ENCODE peak calls at places on chromosome 19, in five cellular contexts. G is HepG2, M is GM12878, B is H1, T is K562. R is an unnamed sample.

GRCh38 chr19:9848761-9849160 is 13.6 kb downstream of the PIN1 start:
- DNase-seq in M (no peak), T (no peak), B (no peak), G (no peak), R (no peak)

GRCh38 chr19:43872547-43873336 is 45.6 kb downstream of the ZNF283 start:
- DNase-seq in M (no peak), B (no peak), T (no peak), G (no peak), R (no peak)

GRCh38 chr19:23392706-23393105 is 2.6 kb downstream of the ZNF91 start:
- DNase-seq in G (no peak), T (no peak), B (no peak), M (no peak), R (no peak)

GRCh38 chr19:17576758-17577532 is 21.5 kb downstream of the COLGALT1 start:
- DNase-seq in M (no peak), T (peak), B (peak), G (no peak), R (peak)

GRCh38 chr19:16041571-16042386 is 34.5 kb upstream of the TPM4 start:
- DNase-seq in G (peak), M (no peak), B (peak), T (peak), R (peak)

GRCh38 chr19:58196911-58197616 is 14.2 kb downstream of the ZNF274 start:
- DNase-seq in M (no peak), B (no peak), G (peak), T (no peak), R (no peak)

GRCh38 chr19:16327501-16327900 is 2.9 kb downstream of the KLF2 start:
- DNase-seq in G (no peak), M (no peak), T (no peak), B (no peak), R (no peak)

GRCh38 chr19:756232-756631 is 5.3 kb downstream of the MISP start:
- DNase-seq in M (no peak), B (no peak), T (peak), G (peak), R (peak)

GRCh38 chr19:50203281-50204080 is at the start of gene MYH14:
- DNase-seq in T (peak), B (peak), M (no peak), G (peak), R (peak)

GRCh38 chr19:28744943-28745342 is 468.0 kb downstream of the UQCRFS1 start:
- DNase-seq in T (no peak), B (no peak), M (no peak), G (no peak), R (no peak)

GRCh38 chr19:718251-719024 is 9.7 kb downstream of the PALM start:
- DNase-seq in M (no peak), T (no peak), B (no peak), G (no peak), R (peak)

GRCh38 chr19:48506138-48506733 is 5.4 kb downstream of the LMTK3 start:
- DNase-seq in B (no peak), G (peak), M (no peak), T (peak), R (peak)

DNA sequence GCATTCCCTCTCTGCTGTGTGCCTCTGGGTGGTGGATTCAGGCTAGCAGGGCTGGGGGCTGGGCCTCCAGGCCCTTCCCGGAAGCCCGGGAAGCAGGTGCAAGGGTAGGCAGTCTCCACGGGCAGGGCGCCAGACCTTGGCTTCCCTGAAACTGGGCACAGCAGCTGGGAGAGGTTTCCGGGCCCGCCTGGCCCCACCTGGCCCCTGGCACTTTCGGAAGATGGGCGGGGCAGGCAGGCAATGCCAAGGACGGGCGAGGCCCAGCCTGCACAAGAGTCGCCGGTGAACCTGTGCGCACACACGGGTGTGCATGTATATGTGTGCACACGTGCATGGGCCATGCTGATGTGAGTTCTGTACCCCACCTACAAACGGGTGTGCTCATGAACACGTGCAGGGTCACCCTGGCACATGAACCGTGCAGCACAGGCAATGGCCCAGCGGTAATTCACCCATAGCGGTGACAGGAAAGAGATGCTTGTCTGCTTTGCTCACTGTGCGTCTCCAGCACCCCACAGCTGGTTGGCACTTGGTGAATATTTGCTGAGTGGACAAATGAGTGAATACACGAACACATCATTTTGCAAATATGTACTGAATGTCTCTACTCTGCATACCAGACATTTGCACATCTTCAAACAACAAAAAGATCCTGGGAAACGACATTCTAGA is 15.3 kb downstream of the GADD45B start:
- DNase-seq in M (no peak), G (no peak), T (no peak), B (no peak), R (no peak)
- TF ChIP-seq TAF1 in M (no peak), G (no peak), T (no peak), B (no peak), R (no peak)

GRCh38 chr19:1853295-1854031 is 5.2 kb upstream of the REXO1 start:
- DNase-seq in B (no peak), T (peak), M (peak), G (peak), R (peak)

GRCh38 chr19:1854032-1854541 is 5.8 kb upstream of the REXO1 start:
- DNase-seq in M (no peak), G (no peak), B (no peak), T (no peak), R (no peak)

GRCh38 chr19:1855828-1856255 is 7.5 kb downstream of the KLF16 start:
- DNase-seq in T (no peak), M (no peak), G (no peak), B (no peak), R (no peak)

GRCh38 chr19:1855040-1855827 is 7.0 kb upstream of the REXO1 start:
- DNase-seq in B (peak), M (peak), T (peak), G (no peak), R (peak)

GRCh38 chr19:1854542-1855039 is 6.3 kb upstream of the REXO1 start:
- DNase-seq in M (no peak), G (no peak), T (no peak), B (no peak), R (no peak)
- TF ChIP-seq USF2 in M (no peak), G (no peak), T (no peak), B (no peak), R (no peak)

DNA sequence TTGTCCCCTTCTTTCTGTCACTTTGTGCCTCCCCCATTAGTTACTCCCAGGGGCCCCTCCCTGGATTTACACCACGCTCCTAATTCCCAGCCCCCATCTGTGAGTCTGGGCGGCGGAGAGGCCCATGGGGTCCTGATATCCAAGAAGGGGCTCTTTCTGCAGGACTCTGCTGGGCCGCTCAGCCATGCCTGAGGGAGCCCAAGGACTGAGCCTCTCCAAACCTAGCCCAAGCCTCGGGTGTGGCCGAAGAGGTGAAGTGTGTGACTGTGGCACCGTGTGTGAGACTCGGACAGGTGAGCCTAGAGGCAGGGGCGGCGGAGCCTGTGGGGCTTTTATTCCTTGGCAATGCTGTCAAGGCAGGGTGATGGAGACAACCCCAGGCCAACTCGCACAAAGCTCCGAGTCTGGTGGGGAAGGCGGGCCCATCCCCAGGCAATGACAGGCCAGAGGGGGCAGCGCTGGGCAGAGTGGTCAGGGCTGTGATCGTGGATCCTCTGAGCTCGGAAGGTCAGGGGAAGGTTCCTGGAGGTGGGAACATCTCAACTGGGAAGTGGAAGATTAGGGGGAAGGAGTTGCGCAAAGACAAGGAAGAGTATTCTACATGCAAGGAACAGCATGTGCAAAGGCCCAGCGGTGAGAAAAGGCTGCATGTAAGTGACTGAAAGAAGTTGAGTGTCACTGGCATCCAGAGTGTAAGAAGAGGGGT is 1.6 kb downstream of the PLEKHG2 start:
- DNase-seq in M (no peak), T (peak), G (peak), B (no peak), R (peak)
- TF ChIP-seq TAF1 in M (no peak), T (no peak), G (no peak), B (no peak), R (no peak)

GRCh38 chr19:14198384-14199376 is 7.3 kb downstream of the ADGRL1 start:
- DNase-seq in B (no peak), M (no peak), G (peak), T (no peak), R (peak)
- TF ChIP-seq USF2 in B (no peak), M (no peak), G (no peak), T (no peak), R (no peak)

GRCh38 chr19:45305007-45305406 is 17.7 kb downstream of the CKM start:
- DNase-seq in B (no peak), M (no peak), T (no peak), G (no peak), R (no peak)

GRCh38 chr19:45307361-45307760 is 15.3 kb downstream of the CKM start:
- DNase-seq in B (no peak), G (no peak), M (no peak), T (no peak), R (no peak)

GRCh38 chr19:45306040-45306439 is 16.6 kb downstream of the CKM start:
- DNase-seq in G (no peak), T (no peak), B (no peak), M (no peak), R (no peak)

GRCh38 chr19:45305421-45305820 is 17.3 kb downstream of the CKM start:
- DNase-seq in B (no peak), M (no peak), T (no peak), G (peak), R (no peak)

GRCh38 chr19:45306522-45307027 is 16.1 kb downstream of the CKM start:
- DNase-seq in B (no peak), M (no peak), G (no peak), T (no peak), R (no peak)
- TF ChIP-seq TAF1 in B (no peak), M (no peak), G (no peak), T (no peak), R (no peak)

GRCh38 chr19:6056801-6057650 is 53.3 kb downstream of the RFX2 start:
- DNase-seq in T (no peak), G (peak), M (no peak), B (no peak), R (no peak)
- TF ChIP-seq USF2 in T (no peak), G (no peak), M (no peak), B (no peak), R (no peak)

DNA sequence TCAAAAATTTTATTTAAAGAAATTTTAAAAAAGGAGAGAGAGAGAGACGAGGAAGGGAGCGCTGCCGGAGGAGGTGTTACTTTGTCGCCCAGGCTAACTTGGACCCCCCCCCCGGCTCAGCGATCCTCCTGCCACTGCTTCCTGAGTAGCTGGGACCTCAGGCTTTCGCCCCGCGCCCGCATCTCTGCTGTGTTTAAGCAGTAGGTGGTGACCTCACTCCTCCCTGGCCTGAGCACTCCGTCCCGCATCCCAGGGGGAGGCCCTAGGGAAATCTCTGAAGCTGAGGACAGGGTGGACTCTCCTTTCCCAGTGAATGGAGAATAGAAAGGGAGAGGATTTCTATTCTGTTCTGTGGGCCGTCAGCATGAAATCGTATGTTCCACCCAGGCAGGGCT is 481 bp upstream of the ZNF845 start:
- DNase-seq in M (no peak), T (no peak), B (no peak), G (no peak), R (peak)
- TF ChIP-seq TAF1 in M (no peak), T (no peak), B (no peak), G (no peak), R (no peak)

R was measured in SK-N-SH.